ENCODE peak calls at places on chromosomes 3 and 15, in five cellular contexts. One of them, this sample, is unnamed.

GRCh38 chr15:64961013-64961412 is 28.7 kb downstream of the SPG21 start:
- DNase-seq in coronary artery: no peak
- DNase-seq in colonic mucosa: no peak
- DNase-seq in PC-9: no peak
- DNase-seq in sigmoid colon: no peak
- DNase-seq in this sample: no peak

GRCh38 chr3:142087676-142088075 is 61.7 kb downstream of the TFDP2 start:
- DNase-seq in colonic mucosa: no peak
- DNase-seq in coronary artery: no peak
- DNase-seq in sigmoid colon: no peak
- DNase-seq in PC-9: no peak
- DNase-seq in this sample: peak; percentile 77

GRCh38 chr15:38074029-38074428 is 139.6 kb downstream of the TMCO5A start:
- DNase-seq in coronary artery: no peak
- DNase-seq in colonic mucosa: peak; percentile 53
- DNase-seq in PC-9: no peak
- DNase-seq in sigmoid colon: no peak
- DNase-seq in this sample: no peak

GRCh38 chr15:81362790-81363189 is 11.2 kb downstream of the TMC3 start:
- DNase-seq in coronary artery: no peak
- DNase-seq in PC-9: no peak
- DNase-seq in sigmoid colon: no peak
- DNase-seq in colonic mucosa: no peak
- DNase-seq in this sample: no peak

GRCh38 chr3:120404876-120405275 is 45.9 kb downstream of the FSTL1 start:
- DNase-seq in colonic mucosa: no peak
- DNase-seq in coronary artery: no peak
- DNase-seq in sigmoid colon: no peak
- DNase-seq in PC-9: no peak
- DNase-seq in this sample: no peak

GRCh38 chr15:28975766-28976179 is 90.0 kb downstream of the APBA2 start:
- DNase-seq in sigmoid colon: no peak
- DNase-seq in PC-9: no peak
- DNase-seq in coronary artery: no peak
- DNase-seq in colonic mucosa: peak; percentile 41
- DNase-seq in this sample: peak; percentile 76

GRCh38 chr15:31091531-31091930 is 10.0 kb downstream of the TRPM1 start:
- DNase-seq in coronary artery: no peak
- DNase-seq in sigmoid colon: no peak
- DNase-seq in PC-9: no peak
- DNase-seq in colonic mucosa: no peak
- DNase-seq in this sample: no peak

GRCh38 chr3:120218981-120219380 is 66.0 kb downstream of the GPR156 start:
- DNase-seq in sigmoid colon: no peak
- DNase-seq in PC-9: no peak
- DNase-seq in colonic mucosa: no peak
- DNase-seq in coronary artery: no peak
- DNase-seq in this sample: no peak

GRCh38 chr3:170055209-170055608 is 17.4 kb downstream of the GPR160 start:
- DNase-seq in colonic mucosa: no peak
- DNase-seq in PC-9: peak; percentile 48
- DNase-seq in coronary artery: no peak
- DNase-seq in sigmoid colon: no peak
- DNase-seq in this sample: no peak

GRCh38 chr15:32683906-32684584 is 33.8 kb upstream of the GREM1 start:
- DNase-seq in colonic mucosa: no peak
- DNase-seq in coronary artery: no peak
- DNase-seq in sigmoid colon: no peak
- DNase-seq in PC-9: no peak
- DNase-seq in this sample: peak; percentile 80

GRCh38 chr15:99085413-99086326 is 19.2 kb upstream of the SYNM start:
- DNase-seq in coronary artery: no peak
- DNase-seq in PC-9: no peak
- DNase-seq in colonic mucosa: no peak
- DNase-seq in sigmoid colon: no peak
- DNase-seq in this sample: no peak

GRCh38 chr15:98547741-98548166 is 100.6 kb upstream of the IGF1R start:
- DNase-seq in coronary artery: no peak
- DNase-seq in sigmoid colon: peak; percentile 78
- DNase-seq in PC-9: no peak
- DNase-seq in colonic mucosa: peak; percentile 26
- DNase-seq in this sample: no peak

GRCh38 chr3:165011557-165011956 is 66.7 kb downstream of the SI start:
- DNase-seq in PC-9: no peak
- DNase-seq in colonic mucosa: no peak
- DNase-seq in coronary artery: no peak
- DNase-seq in sigmoid colon: no peak
- DNase-seq in this sample: no peak

GRCh38 chr15:64438653-64439447 is 21.5 kb upstream of the ZNF609 start:
- DNase-seq in colonic mucosa: no peak
- DNase-seq in sigmoid colon: no peak
- DNase-seq in PC-9: no peak
- DNase-seq in coronary artery: no peak
- DNase-seq in this sample: no peak

GRCh38 chr15:51082246-51082645 is 12.5 kb downstream of the TNFAIP8L3 start:
- DNase-seq in coronary artery: no peak
- DNase-seq in sigmoid colon: no peak
- DNase-seq in PC-9: no peak
- DNase-seq in colonic mucosa: no peak
- DNase-seq in this sample: no peak

GRCh38 chr3:33749546-33750215 is 31.6 kb upstream of the CLASP2 start:
- DNase-seq in coronary artery: no peak
- DNase-seq in sigmoid colon: no peak
- DNase-seq in colonic mucosa: no peak
- DNase-seq in PC-9: no peak
- DNase-seq in this sample: peak; percentile 33

GRCh38 chr3:155196131-155197075 is 97.1 kb downstream of the STRIT1 start:
- DNase-seq in coronary artery: no peak
- DNase-seq in colonic mucosa: no peak
- DNase-seq in PC-9: no peak
- DNase-seq in sigmoid colon: no peak
- DNase-seq in this sample: no peak

GRCh38 chr15:62749445-62749844 is 293.1 kb upstream of the TPM1 start:
- DNase-seq in coronary artery: no peak
- DNase-seq in sigmoid colon: no peak
- DNase-seq in colonic mucosa: no peak
- DNase-seq in PC-9: no peak
- DNase-seq in this sample: no peak

GRCh38 chr3:53253707-53254106 is 2.1 kb downstream of the TKT start:
- DNase-seq in coronary artery: no peak
- DNase-seq in colonic mucosa: no peak
- DNase-seq in PC-9: no peak
- DNase-seq in sigmoid colon: no peak
- DNase-seq in this sample: no peak

GRCh38 chr3:120471643-120472042 is 20.9 kb upstream of the FSTL1 start:
- DNase-seq in PC-9: no peak
- DNase-seq in coronary artery: peak; percentile 12
- DNase-seq in sigmoid colon: no peak
- DNase-seq in colonic mucosa: no peak
- DNase-seq in this sample: no peak

GRCh38 chr3:126987596-126987995 is 4.7 kb downstream of the PLXNA1 start:
- DNase-seq in PC-9: no peak
- DNase-seq in coronary artery: no peak
- DNase-seq in colonic mucosa: no peak
- DNase-seq in sigmoid colon: no peak
- DNase-seq in this sample: no peak

GRCh38 chr15:35958021-35958420 is 412.1 kb upstream of the DPH6 start:
- DNase-seq in PC-9: no peak
- DNase-seq in sigmoid colon: no peak
- DNase-seq in colonic mucosa: no peak
- DNase-seq in coronary artery: no peak
- DNase-seq in this sample: no peak

GRCh38 chr15:64808785-64809453 is 16.5 kb downstream of the PIF1 start:
- DNase-seq in sigmoid colon: no peak
- DNase-seq in PC-9: no peak
- DNase-seq in colonic mucosa: no peak
- DNase-seq in coronary artery: no peak
- DNase-seq in this sample: no peak

GRCh38 chr15:75696854-75697259 is 15.8 kb downstream of the CSPG4 start:
- DNase-seq in colonic mucosa: no peak
- DNase-seq in PC-9: no peak
- DNase-seq in sigmoid colon: no peak
- DNase-seq in coronary artery: no peak
- DNase-seq in this sample: no peak

GRCh38 chr3:175573226-175573625 is 714.1 kb downstream of the NAALADL2 start:
- DNase-seq in coronary artery: no peak
- DNase-seq in colonic mucosa: no peak
- DNase-seq in PC-9: no peak
- DNase-seq in sigmoid colon: no peak
- DNase-seq in this sample: no peak

GRCh38 chr15:81612631-81613030 is 238.6 kb upstream of the TMC3 start:
- DNase-seq in PC-9: no peak
- DNase-seq in sigmoid colon: no peak
- DNase-seq in coronary artery: no peak
- DNase-seq in colonic mucosa: no peak
- DNase-seq in this sample: no peak

GRCh38 chr3:144942093-144942492 is 970.5 kb downstream of the DIPK2A start:
- DNase-seq in colonic mucosa: no peak
- DNase-seq in sigmoid colon: no peak
- DNase-seq in PC-9: no peak
- DNase-seq in coronary artery: no peak
- DNase-seq in this sample: no peak

GRCh38 chr3:9875448-9875847 is 4.6 kb downstream of the CIDEC start:
- DNase-seq in PC-9: no peak
- DNase-seq in coronary artery: no peak
- DNase-seq in sigmoid colon: no peak
- DNase-seq in colonic mucosa: no peak
- DNase-seq in this sample: no peak

GRCh38 chr15:53072077-53072476 is 281.9 kb upstream of the ONECUT1 start:
- DNase-seq in coronary artery: no peak
- DNase-seq in PC-9: peak; percentile 81
- DNase-seq in colonic mucosa: peak; percentile 56
- DNase-seq in sigmoid colon: no peak
- DNase-seq in this sample: peak; percentile 84

GRCh38 chr3:127791221-127791913 is 30.9 kb downstream of the MGLL start:
- DNase-seq in colonic mucosa: peak; percentile 62
- DNase-seq in coronary artery: no peak
- DNase-seq in PC-9: peak; percentile 84
- DNase-seq in sigmoid colon: peak; percentile 80
- DNase-seq in this sample: peak; percentile 34

GRCh38 chr15:67025719-67026118 is 39.7 kb upstream of the SMAD3 start:
- DNase-seq in coronary artery: no peak
- DNase-seq in colonic mucosa: peak; percentile 72
- DNase-seq in PC-9: peak; percentile 47
- DNase-seq in sigmoid colon: peak; percentile 70
- DNase-seq in this sample: no peak

GRCh38 chr3:44861412-44862220 is at the start of gene TMEM42:
- DNase-seq in coronary artery: peak; percentile 92
- DNase-seq in colonic mucosa: peak; percentile 90
- DNase-seq in PC-9: peak; percentile 67
- DNase-seq in sigmoid colon: peak; percentile 95
- DNase-seq in this sample: peak; percentile 81

GRCh38 chr3:119637679-119638525 is 22.5 kb downstream of the POPDC2 start:
- DNase-seq in PC-9: peak; percentile 70
- DNase-seq in coronary artery: no peak
- DNase-seq in colonic mucosa: no peak
- DNase-seq in sigmoid colon: no peak
- DNase-seq in this sample: peak; percentile 65

GRCh38 chr15:36407647-36408046 is 171.8 kb upstream of the CDIN1 start:
- DNase-seq in sigmoid colon: no peak
- DNase-seq in PC-9: no peak
- DNase-seq in coronary artery: no peak
- DNase-seq in colonic mucosa: no peak
- DNase-seq in this sample: peak; percentile 38

GRCh38 chr3:138440596-138440995 is 6.2 kb downstream of the ESYT3 start:
- DNase-seq in colonic mucosa: no peak
- DNase-seq in coronary artery: peak; percentile 55
- DNase-seq in sigmoid colon: no peak
- DNase-seq in PC-9: no peak
- DNase-seq in this sample: no peak

DNA sequence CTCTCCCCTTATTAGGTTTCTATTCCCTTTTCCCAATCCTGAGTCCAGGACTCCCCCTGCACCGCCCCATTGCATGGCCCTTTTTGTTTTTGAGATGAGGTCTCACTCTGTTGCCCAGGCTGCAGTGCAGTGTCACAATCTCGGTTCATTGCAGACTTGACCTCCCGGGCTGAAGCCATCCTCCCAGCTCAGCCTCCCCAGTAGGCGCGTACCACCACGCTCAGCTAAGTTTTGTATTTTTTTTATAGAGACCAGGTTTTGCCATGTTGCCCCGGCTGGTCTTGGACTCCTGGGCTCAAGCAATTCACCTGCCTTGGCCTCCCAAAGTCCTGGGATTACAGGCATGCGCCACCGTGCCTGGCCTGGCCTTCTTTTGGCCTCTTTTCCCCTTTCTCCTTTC is 29.3 kb downstream of the PDIA5 start:
- DNase-seq in coronary artery: no peak
- DNase-seq in sigmoid colon: no peak
- DNase-seq in PC-9: no peak
- DNase-seq in colonic mucosa: no peak
- DNase-seq in this sample: no peak
- H3K27ac ChIP-seq in coronary artery: peak overlapping the region; percentile 36
- H3K27ac ChIP-seq in sigmoid colon: peak overlapping the region; percentile 77
- H3K27ac ChIP-seq in PC-9: no peak overlapping the region
- H3K27ac ChIP-seq in colonic mucosa: no peak overlapping the region
- H3K27ac ChIP-seq in this sample: peak overlapping the region; percentile 34

GRCh38 chr3:188431040-188431439 is 277.1 kb downstream of the LPP start:
- DNase-seq in PC-9: no peak
- DNase-seq in colonic mucosa: no peak
- DNase-seq in coronary artery: no peak
- DNase-seq in sigmoid colon: no peak
- DNase-seq in this sample: no peak
- H3K27ac ChIP-seq in PC-9: peak overlapping the region; percentile 45
- H3K27ac ChIP-seq in colonic mucosa: peak overlapping the region; percentile 16
- H3K27ac ChIP-seq in coronary artery: peak overlapping the region; percentile 61
- H3K27ac ChIP-seq in sigmoid colon: peak overlapping the region; percentile 20
- H3K27ac ChIP-seq in this sample: no peak overlapping the region

DNA sequence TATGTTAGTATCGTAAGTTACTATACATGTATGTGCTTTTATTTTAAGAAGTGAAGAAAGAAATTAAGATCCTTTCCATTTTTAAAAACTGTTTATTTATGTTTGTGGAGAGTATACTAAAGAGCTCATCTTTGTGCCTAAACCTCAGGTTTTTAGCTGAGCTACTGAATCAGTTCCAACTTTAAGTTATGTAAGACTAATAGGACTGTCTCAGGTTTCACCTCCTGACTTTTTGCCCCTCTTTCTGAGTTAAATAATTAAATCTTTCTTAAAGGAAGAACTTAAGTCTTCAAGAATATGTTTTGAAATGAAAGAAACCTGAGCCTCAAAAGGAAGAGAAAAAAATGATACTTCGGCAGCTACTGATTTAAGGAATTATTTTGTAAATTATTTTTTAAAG is 2.6 kb downstream of the SLMAP start:
- DNase-seq in PC-9: peak; percentile 40
- DNase-seq in coronary artery: no peak
- DNase-seq in sigmoid colon: no peak
- DNase-seq in colonic mucosa: no peak
- DNase-seq in this sample: no peak
- H3K27ac ChIP-seq in PC-9: peak overlapping the region; percentile 95
- H3K27ac ChIP-seq in coronary artery: no peak overlapping the region
- H3K27ac ChIP-seq in sigmoid colon: peak overlapping the region; percentile 93
- H3K27ac ChIP-seq in colonic mucosa: no peak overlapping the region
- H3K27ac ChIP-seq in this sample: no peak overlapping the region

DNA sequence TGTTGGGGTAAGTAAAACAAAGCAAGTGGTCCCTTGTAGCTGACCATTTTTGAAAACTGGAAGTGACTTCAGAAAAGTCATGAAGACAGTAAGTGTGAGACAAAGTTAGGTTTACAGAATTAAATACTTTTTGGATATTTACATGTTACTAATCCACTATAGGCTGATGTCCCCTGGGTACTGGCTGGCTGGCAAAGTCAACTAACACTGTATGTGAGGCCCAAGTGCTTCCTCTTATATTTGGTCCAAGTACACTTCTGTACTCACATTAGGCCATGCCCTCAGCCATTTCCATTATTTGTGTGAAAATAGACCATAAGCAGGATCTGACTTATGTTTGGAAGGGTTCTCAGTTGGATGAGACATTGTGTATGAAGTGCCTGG is 5.5 kb upstream of the LEKR1 start:
- DNase-seq in coronary artery: no peak
- DNase-seq in sigmoid colon: no peak
- DNase-seq in colonic mucosa: no peak
- DNase-seq in PC-9: no peak
- DNase-seq in this sample: no peak
- H3K27ac ChIP-seq in coronary artery: no peak overlapping the region
- H3K27ac ChIP-seq in sigmoid colon: no peak overlapping the region
- H3K27ac ChIP-seq in colonic mucosa: no peak overlapping the region
- H3K27ac ChIP-seq in PC-9: no peak overlapping the region
- H3K27ac ChIP-seq in this sample: no peak overlapping the region